ENCODE peak calls at places on chromosomes 2 and 18, in five cellular contexts. H, W, X, M and T are unnamed samples.

GRCh38 chr2:36478332-36478738 is 119.6 kb downstream of the FEZ2 start:
- DNase-seq in W (no peak), M (peak; percentile 57), H (no peak), X (no peak), T (no peak)

GRCh38 chr18:6022089-6022444 is 126.7 kb upstream of the TMEM200C start:
- DNase-seq in X (no peak), H (no peak), M (no peak), W (no peak), T (no peak)

GRCh38 chr2:193966590-193966989 is 1690.4 kb upstream of the SLC39A10 start:
- DNase-seq in X (no peak), W (no peak), H (no peak), M (peak; percentile 90), T (no peak)

GRCh38 chr2:227657204-227657845 is 9.3 kb upstream of the SCYGR5 start:
- DNase-seq in H (no peak), W (no peak), M (no peak), X (no peak), T (no peak)

GRCh38 chr2:227411320-227411989 is 23.7 kb upstream of the SCYGR1 start:
- DNase-seq in H (no peak), X (no peak), M (peak; percentile 91), W (no peak), T (no peak)

GRCh38 chr18:813405-814071 is 1.5 kb upstream of the YES1 start:
- DNase-seq in M (no peak), W (peak; percentile 99), H (no peak), X (no peak), T (no peak)

GRCh38 chr2:20061476-20061875 is 10.0 kb upstream of the LAPTM4A start:
- DNase-seq in H (no peak), X (no peak), W (no peak), M (no peak), T (no peak)

GRCh38 chr2:120715941-120716340 is 19.7 kb upstream of the GLI2 start:
- DNase-seq in W (no peak), M (no peak), H (no peak), X (no peak), T (no peak)

GRCh38 chr18:74083071-74083954 is 64.3 kb downstream of the FBXO15 start:
- DNase-seq in H (no peak), X (no peak), M (no peak), W (no peak), T (no peak)

GRCh38 chr18:35407871-35408481 is 30.8 kb upstream of the ZNF396 start:
- DNase-seq in W (peak; percentile 92), X (peak; percentile 74), M (peak; percentile 64), H (peak; percentile 18), T (no peak)

GRCh38 chr2:112692914-112693313 is 27.9 kb upstream of the NT5DC4 start:
- DNase-seq in H (no peak), W (no peak), M (peak; percentile 41), X (no peak), T (no peak)

GRCh38 chr18:32469190-32469611 is 1.5 kb downstream of the GAREM1 start:
- DNase-seq in W (peak; percentile 68), X (peak; percentile 11), H (no peak), M (peak; percentile 47), T (no peak)